ENCODE peak calls at places on chromosome 4, in ten cellular contexts. U, P, W, L, Q, C, J, T, I and K are unnamed samples.

GRCh38 chr4:56400560-56400959 is 13.3 kb upstream of the AASDH start:
- DNase-seq in U (no peak), P (no peak), W (no peak), L (no peak), Q (no peak), C (no peak), J (no peak), T (no peak), I (no peak), K (no peak)

GRCh38 chr4:103067841-103068547 is 8.6 kb downstream of the SLC9B2 start:
- DNase-seq in U (peak), P (peak), W (no peak), L (no peak), Q (peak), C (no peak), J (no peak), T (no peak), I (no peak), K (no peak)

GRCh38 chr4:85837334-85837733 is 362.4 kb downstream of the ARHGAP24 start:
- DNase-seq in U (no peak), P (no peak), W (no peak), L (no peak), Q (no peak), C (no peak), J (no peak), T (no peak), I (no peak), K (no peak)

GRCh38 chr4:40264995-40265909 is 68.4 kb downstream of the RHOH start:
- DNase-seq in U (no peak), P (peak), W (no peak), L (peak), Q (no peak), C (no peak), J (peak), T (no peak), I (peak), K (no peak)

GRCh38 chr4:188372051-188372450 is 232.8 kb downstream of the TRIML1 start:
- DNase-seq in U (peak), P (peak), W (no peak), L (no peak), Q (peak), C (no peak), J (no peak), T (no peak), I (peak), K (no peak)

GRCh38 chr4:48212165-48212564 is 57.5 kb downstream of the TEC start:
- DNase-seq in U (no peak), P (no peak), W (no peak), L (no peak), Q (no peak), C (no peak), J (no peak), T (no peak), I (no peak), K (no peak)

GRCh38 chr4:182343435-182343834 is 100.2 kb downstream of the TENM3 start:
- DNase-seq in U (no peak), P (no peak), W (no peak), L (no peak), Q (no peak), C (no peak), J (no peak), T (no peak), I (peak), K (no peak)

GRCh38 chr4:186216465-186217024 is 10.8 kb upstream of the KLKB1 start:
- DNase-seq in U (no peak), P (peak), W (no peak), L (no peak), Q (no peak), C (no peak), J (no peak), T (no peak), I (peak), K (no peak)

GRCh38 chr4:108155373-108155772 is 13.4 kb downstream of the LEF1 start:
- DNase-seq in U (no peak), P (peak), W (no peak), L (no peak), Q (peak), C (no peak), J (peak), T (no peak), I (peak), K (no peak)

GRCh38 chr4:89434364-89434988 is 126.9 kb upstream of the GPRIN3 start:
- DNase-seq in U (no peak), P (peak), W (no peak), L (no peak), Q (peak), C (no peak), J (no peak), T (no peak), I (peak), K (no peak)

GRCh38 chr4:41865306-41865980 is 69.8 kb upstream of the TMEM33 start:
- DNase-seq in U (no peak), P (peak), W (no peak), L (no peak), Q (no peak), C (no peak), J (peak), T (no peak), I (no peak), K (no peak)

GRCh38 chr4:186400676-186401075 is 134.7 kb downstream of the F11 start:
- DNase-seq in U (no peak), P (no peak), W (no peak), L (no peak), Q (peak), C (no peak), J (no peak), T (no peak), I (no peak), K (no peak)

GRCh38 chr4:137359691-137360315 is 172.5 kb downstream of the PCDH18 start:
- DNase-seq in U (no peak), P (peak), W (no peak), L (no peak), Q (peak), C (no peak), J (no peak), T (no peak), I (peak), K (no peak)

GRCh38 chr4:9969526-9970398 is 51.5 kb downstream of the SLC2A9 start:
- DNase-seq in U (no peak), P (no peak), W (no peak), L (no peak), Q (no peak), C (no peak), J (no peak), T (no peak), I (no peak), K (no peak)

GRCh38 chr4:125958519-125958918 is 643.8 kb downstream of the FAT4 start:
- DNase-seq in U (no peak), P (no peak), W (no peak), L (no peak), Q (no peak), C (no peak), J (no peak), T (no peak), I (no peak), K (no peak)

GRCh38 chr4:142350886-142351285 is 495.2 kb downstream of the INPP4B start:
- DNase-seq in U (no peak), P (peak), W (no peak), L (no peak), Q (peak), C (no peak), J (no peak), T (no peak), I (peak), K (no peak)

GRCh38 chr4:151652841-151653547 is 107.8 kb downstream of the GATB start:
- DNase-seq in U (no peak), P (peak), W (no peak), L (no peak), Q (no peak), C (no peak), J (no peak), T (no peak), I (peak), K (no peak)

GRCh38 chr4:66704243-66704642 is 841.1 kb downstream of the CENPC start:
- DNase-seq in U (peak), P (no peak), W (no peak), L (no peak), Q (no peak), C (no peak), J (no peak), T (no peak), I (no peak), K (no peak)

GRCh38 chr4:185238261-185238681 is 28.9 kb downstream of the SNX25 start:
- DNase-seq in U (no peak), P (peak), W (no peak), L (no peak), Q (peak), C (no peak), J (no peak), T (no peak), I (peak), K (no peak)

GRCh38 chr4:180565856-180566431 is 1677.3 kb upstream of the TENM3 start:
- DNase-seq in U (no peak), P (no peak), W (no peak), L (no peak), Q (no peak), C (no peak), J (no peak), T (no peak), I (no peak), K (no peak)

GRCh38 chr4:98181815-98182214 is 38.5 kb upstream of the STPG2 start:
- DNase-seq in U (no peak), P (peak), W (no peak), L (no peak), Q (peak), C (no peak), J (no peak), T (no peak), I (peak), K (no peak)

GRCh38 chr4:170777663-170778062 is 687.9 kb upstream of the AADAT start:
- DNase-seq in U (no peak), P (no peak), W (no peak), L (no peak), Q (no peak), C (no peak), J (no peak), T (no peak), I (no peak), K (no peak)

GRCh38 chr4:32488690-32489089 is 1768.5 kb downstream of the PCDH7 start:
- DNase-seq in U (peak), P (peak), W (no peak), L (no peak), Q (no peak), C (no peak), J (no peak), T (no peak), I (peak), K (no peak)

GRCh38 chr4:144288011-144288903 is 147.7 kb upstream of the GYPA start:
- DNase-seq in U (no peak), P (no peak), W (no peak), L (no peak), Q (no peak), C (no peak), J (no peak), T (no peak), I (no peak), K (peak)

GRCh38 chr4:54281060-54281781 is 52.1 kb downstream of the PDGFRA start:
- DNase-seq in U (no peak), P (peak), W (no peak), L (peak), Q (peak), C (no peak), J (no peak), T (no peak), I (peak), K (no peak)

GRCh38 chr4:186554485-186554884 is 882 bp downstream of the MTNR1A start:
- DNase-seq in U (peak), P (peak), W (peak), L (no peak), Q (no peak), C (no peak), J (no peak), T (no peak), I (peak), K (no peak)

GRCh38 chr4:2451036-2451520 is 17.8 kb upstream of the RNF4 start:
- DNase-seq in U (no peak), P (no peak), W (no peak), L (no peak), Q (no peak), C (no peak), J (no peak), T (no peak), I (no peak), K (no peak)

GRCh38 chr4:179372746-179373145 is 1930.5 kb upstream of the AGA start:
- DNase-seq in U (no peak), P (no peak), W (no peak), L (no peak), Q (no peak), C (no peak), J (no peak), T (no peak), I (no peak), K (no peak)

GRCh38 chr4:146381263-146381872 is 140.4 kb downstream of the SLC10A7 start:
- DNase-seq in U (no peak), P (peak), W (no peak), L (no peak), Q (peak), C (no peak), J (peak), T (no peak), I (no peak), K (no peak)

GRCh38 chr4:55372259-55372658 is 23.5 kb upstream of the TMEM165 start:
- DNase-seq in U (no peak), P (no peak), W (no peak), L (no peak), Q (peak), C (no peak), J (no peak), T (no peak), I (no peak), K (no peak)

GRCh38 chr4:139963708-139964107 is 190.3 kb downstream of the MAML3 start:
- DNase-seq in U (no peak), P (no peak), W (no peak), L (no peak), Q (no peak), C (no peak), J (no peak), T (no peak), I (no peak), K (no peak)

GRCh38 chr4:128145727-128146126 is 84.6 kb downstream of the LARP1B start:
- DNase-seq in U (no peak), P (no peak), W (no peak), L (no peak), Q (no peak), C (no peak), J (no peak), T (no peak), I (no peak), K (no peak)

GRCh38 chr4:66558651-66559050 is 888.4 kb upstream of the EPHA5 start:
- DNase-seq in U (no peak), P (no peak), W (no peak), L (no peak), Q (no peak), C (no peak), J (no peak), T (no peak), I (no peak), K (no peak)

GRCh38 chr4:10116625-10117423 is at the start of gene WDR1:
- DNase-seq in U (peak), P (peak), W (peak), L (peak), Q (peak), C (peak), J (peak), T (peak), I (peak), K (peak)

GRCh38 chr4:137156054-137156453 is 376.2 kb downstream of the PCDH18 start:
- DNase-seq in U (peak), P (peak), W (no peak), L (no peak), Q (peak), C (no peak), J (no peak), T (no peak), I (peak), K (no peak)

GRCh38 chr4:1488831-1489638 is 82.8 kb upstream of the NKX1-1 start:
- DNase-seq in U (no peak), P (no peak), W (no peak), L (no peak), Q (no peak), C (no peak), J (no peak), T (no peak), I (no peak), K (no peak)

GRCh38 chr4:124202106-124202505 is 510.4 kb downstream of the ANKRD50 start:
- DNase-seq in U (no peak), P (peak), W (no peak), L (peak), Q (peak), C (no peak), J (no peak), T (no peak), I (peak), K (no peak)

GRCh38 chr4:61877893-61878292 is 677.8 kb downstream of the ADGRL3 start:
- DNase-seq in U (no peak), P (no peak), W (no peak), L (no peak), Q (no peak), C (no peak), J (no peak), T (no peak), I (no peak), K (no peak)

GRCh38 chr4:97370581-97370980 is 772.7 kb downstream of the STPG2 start:
- DNase-seq in U (peak), P (no peak), W (no peak), L (no peak), Q (no peak), C (no peak), J (peak), T (no peak), I (no peak), K (no peak)

DNA sequence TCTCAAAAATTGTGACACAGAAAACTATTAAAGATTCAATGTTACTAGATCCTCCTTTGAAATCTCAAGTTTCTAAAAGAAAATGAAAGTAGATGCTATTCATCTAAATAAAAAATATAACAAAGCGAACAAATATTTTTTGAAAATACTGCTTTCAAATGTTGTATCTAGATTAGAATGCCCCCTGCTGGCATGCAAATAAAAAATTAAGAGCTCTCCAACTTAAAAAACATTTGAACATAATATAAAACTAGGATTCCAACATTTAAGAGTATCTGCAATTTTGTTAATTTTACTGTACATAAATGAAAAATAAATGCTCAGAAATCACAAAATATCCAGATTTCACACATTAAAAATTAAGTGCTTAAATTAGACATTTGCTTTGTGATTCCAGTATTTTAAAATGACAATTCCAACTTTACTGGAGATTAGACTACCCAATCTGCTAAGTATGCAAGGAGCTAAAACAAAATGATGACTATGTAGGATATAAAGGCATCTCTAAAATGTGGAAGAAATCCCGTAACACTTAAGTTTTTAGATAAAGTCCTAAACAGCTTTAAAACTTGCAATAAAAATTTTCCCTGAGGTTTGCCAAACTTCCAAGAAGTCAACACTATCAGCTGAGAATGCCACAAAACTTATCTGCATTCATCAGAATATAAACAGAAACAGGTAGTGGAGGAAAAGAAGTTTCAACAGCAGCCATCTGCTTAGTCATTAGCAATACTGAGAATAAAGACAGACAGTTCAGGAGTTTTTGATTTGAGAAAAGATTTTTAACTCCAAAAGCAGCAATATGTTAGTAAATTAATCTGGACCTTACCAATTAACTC is 32.6 kb downstream of the DHX15 start:
- DNase-seq in U (no peak), P (peak), W (no peak), L (no peak), Q (peak), C (no peak), J (no peak), T (no peak), I (peak), K (no peak)
- TF ChIP-seq CTCF in U (peak), P (peak), W (peak), L (peak), Q (peak), C (no peak), J (peak), T (no peak), I (peak), K (peak)

DNA sequence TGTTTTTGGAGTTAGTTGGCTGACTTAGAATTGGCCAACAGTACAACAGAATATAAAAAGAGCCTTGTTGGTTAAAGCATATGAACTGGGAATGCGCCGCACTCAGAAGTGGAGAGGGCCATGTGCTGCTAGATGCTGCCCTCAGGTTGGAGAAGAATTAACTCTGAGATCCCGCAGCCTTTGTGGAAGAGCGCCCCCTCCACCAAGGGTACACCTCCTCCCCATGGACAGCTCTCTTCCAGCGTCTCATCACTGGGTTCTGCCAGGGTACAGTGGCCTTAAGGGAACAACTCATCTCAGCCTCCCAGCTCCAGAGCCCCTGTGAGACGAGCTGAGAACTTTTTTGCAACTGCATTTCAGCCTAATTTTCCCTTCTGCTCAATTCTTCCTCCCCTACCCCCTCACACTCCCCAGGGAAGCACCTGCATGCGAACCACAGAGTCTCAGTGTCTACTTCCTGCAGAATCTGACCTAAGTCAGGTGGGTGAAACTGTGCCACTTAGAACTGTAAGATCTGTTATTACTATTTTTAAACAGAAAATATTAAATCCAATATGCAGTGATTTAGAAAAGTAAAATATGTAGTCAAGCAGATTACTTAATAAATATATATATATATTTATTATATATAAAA is 380.6 kb downstream of the RAB28 start:
- DNase-seq in U (no peak), P (no peak), W (no peak), L (no peak), Q (no peak), C (no peak), J (no peak), T (no peak), I (no peak), K (no peak)
- TF ChIP-seq CTCF in U (no peak), P (no peak), W (no peak), L (no peak), Q (no peak), C (no peak), J (no peak), T (no peak), I (no peak), K (no peak)

DNA sequence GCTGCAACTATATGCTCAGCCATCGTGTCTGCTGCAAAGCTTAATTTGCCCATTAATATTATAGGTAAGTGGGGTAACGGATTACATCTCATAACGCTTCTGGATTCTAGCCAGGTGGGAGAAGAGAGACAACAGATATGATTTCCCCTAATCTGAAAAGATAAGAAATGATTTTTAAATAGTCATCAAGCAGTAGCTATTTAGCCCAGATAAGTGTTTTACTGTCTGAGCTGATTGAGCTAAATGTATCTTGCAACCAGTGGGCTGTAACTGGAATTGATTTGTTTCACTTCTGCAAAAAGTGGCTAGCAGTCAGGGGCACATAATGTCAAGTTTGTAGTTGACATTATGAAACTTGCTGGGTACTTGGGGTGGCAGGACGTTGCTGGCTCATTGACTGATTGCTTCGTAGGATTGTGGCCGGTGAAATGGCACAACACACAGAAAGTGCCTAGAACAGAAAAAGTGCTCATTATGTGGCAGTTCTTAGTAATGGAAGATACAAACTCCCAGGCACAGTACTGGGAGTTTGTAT is 18.5 kb downstream of the LAP3 start:
- DNase-seq in U (no peak), P (no peak), W (no peak), L (no peak), Q (no peak), C (no peak), J (no peak), T (no peak), I (no peak), K (no peak)
- TF ChIP-seq CTCF in U (no peak), P (no peak), W (no peak), L (no peak), Q (no peak), C (no peak), J (no peak), T (no peak), I (no peak), K (no peak)

GRCh38 chr4:4260185-4260751 is 12.2 kb upstream of the TMEM128 start:
- DNase-seq in U (peak), P (peak), W (no peak), L (no peak), Q (peak), C (no peak), J (no peak), T (no peak), I (peak), K (no peak)
- TF ChIP-seq CTCF in U (peak), P (peak), W (no peak), L (no peak), Q (peak), C (no peak), J (peak), T (no peak), I (peak), K (peak)

GRCh38 chr4:112145820-112146813 is 863 bp downstream of the FAM241A start:
- DNase-seq in U (peak), P (peak), W (peak), L (peak), Q (peak), C (peak), J (peak), T (no peak), I (peak), K (no peak)
- TF ChIP-seq CTCF in U (peak), P (peak), W (no peak), L (peak), Q (peak), C (no peak), J (peak), T (no peak), I (peak), K (no peak)